ENCODE peak calls at places on chromosomes 12 and 14, in nine cellular contexts. K is hypothalamus, Z is RKO, J is cerebellar cortex, T is putamen, L is HFFc6, R is WTC11, V is B cell, P is head of caudate nucleus. X is an unnamed sample.

GRCh38 chr12:67741234-67741633 is 92.7 kb downstream of the DYRK2 start:
- DNase-seq in T (no peak), Z (no peak), P (no peak), K (no peak), L (no peak), J (no peak), R (no peak), V (no peak), X (no peak)

GRCh38 chr12:32896438-32897275 is at the start of gene PKP2:
- DNase-seq in J (peak; percentile 64), K (no peak), R (peak; percentile 85), Z (peak; percentile 61), T (no peak), P (no peak), L (no peak), V (peak; percentile 25), X (no peak)

GRCh38 chr12:20555015-20555414 is 140.1 kb upstream of the SLCO1C1 start:
- DNase-seq in P (no peak), R (no peak), J (no peak), Z (no peak), L (no peak), T (no peak), K (no peak), V (no peak), X (no peak)

GRCh38 chr12:108616941-108617858 is 16.5 kb downstream of the SELPLG start:
- DNase-seq in T (no peak), L (no peak), P (peak; percentile 33), K (no peak), R (no peak), J (no peak), V (peak; percentile 87), Z (no peak), X (peak; percentile 93)

GRCh38 chr12:48618541-48618940 is 48.7 kb upstream of the LALBA start:
- DNase-seq in Z (peak; percentile 75), V (peak; percentile 77), K (peak; percentile 67), J (peak; percentile 84), P (peak; percentile 75), R (peak; percentile 81), T (peak; percentile 65), L (peak; percentile 65), X (peak; percentile 41)

GRCh38 chr12:131754184-131754583 is 43.3 kb downstream of the SFSWAP start:
- DNase-seq in J (no peak), R (no peak), V (no peak), Z (no peak), T (no peak), P (no peak), L (no peak), K (no peak), X (no peak)

GRCh38 chr12:63068857-63069442 is 82.1 kb downstream of the AVPR1A start:
- DNase-seq in P (no peak), V (no peak), K (no peak), Z (peak; percentile 78), L (peak; percentile 68), R (no peak), J (peak; percentile 82), T (peak; percentile 34), X (no peak)

GRCh38 chr14:72495668-72496067 is 398.2 kb downstream of the DPF3 start:
- DNase-seq in V (no peak), Z (no peak), K (no peak), P (no peak), T (no peak), J (no peak), L (no peak), R (no peak), X (no peak)

GRCh38 chr12:54603173-54603814 is 14.8 kb upstream of the PPP1R1A start:
- DNase-seq in Z (peak; percentile 84), V (peak; percentile 71), P (peak; percentile 57), R (peak; percentile 75), L (peak; percentile 65), K (peak; percentile 43), T (peak; percentile 46), J (peak; percentile 84), X (peak; percentile 21)

GRCh38 chr12:57470970-57471656 is 8.6 kb downstream of the ARHGAP9 start:
- DNase-seq in V (no peak), P (no peak), L (no peak), R (no peak), J (no peak), Z (no peak), T (no peak), K (no peak), X (no peak)

GRCh38 chr14:96811265-96811664 is 14.1 kb downstream of the VRK1 start:
- DNase-seq in L (peak; percentile 84), Z (peak; percentile 26), J (no peak), R (no peak), K (no peak), T (no peak), V (no peak), P (no peak), X (no peak)

GRCh38 chr14:95536036-95536577 is 1.3 kb downstream of the GLRX5 start:
- DNase-seq in J (no peak), V (no peak), T (no peak), P (no peak), K (no peak), L (no peak), Z (peak; percentile 25), R (no peak), X (no peak)

GRCh38 chr14:75295491-75296338 is 17.1 kb downstream of the FOS start:
- DNase-seq in V (peak; percentile 83), J (peak; percentile 76), R (peak; percentile 90), P (peak; percentile 85), K (peak; percentile 83), L (peak; percentile 54), Z (peak; percentile 83), T (peak; percentile 80), X (no peak)

GRCh38 chr12:69097619-69098368 is 141.6 kb upstream of the CPSF6 start:
- DNase-seq in Z (no peak), P (no peak), V (no peak), J (no peak), R (no peak), K (no peak), L (peak; percentile 8), T (no peak), X (no peak)

GRCh38 chr12:29428630-29429029 is 47.7 kb upstream of the ERGIC2 start:
- DNase-seq in P (no peak), T (no peak), Z (peak; percentile 86), R (no peak), K (no peak), J (no peak), L (peak; percentile 35), V (no peak), X (peak; percentile 34)

GRCh38 chr14:100888789-100889315 is 14.7 kb downstream of the RTL1 start:
- DNase-seq in R (no peak), J (no peak), V (no peak), K (no peak), T (no peak), Z (no peak), L (no peak), P (no peak), X (no peak)

GRCh38 chr14:103989034-103989433 is 46.7 kb upstream of the RD3L start:
- DNase-seq in V (no peak), P (no peak), Z (no peak), L (no peak), T (no peak), R (no peak), K (no peak), J (no peak), X (no peak)

GRCh38 chr12:50101663-50102062 is 2.1 kb upstream of the GPD1 start:
- DNase-seq in P (no peak), K (peak; percentile 22), T (no peak), V (no peak), R (peak; percentile 32), J (peak; percentile 65), Z (peak; percentile 78), L (peak; percentile 51), X (no peak)

GRCh38 chr12:2212971-2213869 is 160.4 kb downstream of the CACNA1C start:
- DNase-seq in J (peak; percentile 87), T (peak; percentile 69), V (no peak), P (peak; percentile 53), Z (no peak), R (no peak), L (no peak), K (peak; percentile 33), X (no peak)

GRCh38 chr14:100328495-100329163 is 5.5 kb downstream of the SLC25A47 start:
- DNase-seq in T (no peak), Z (no peak), J (no peak), R (no peak), P (no peak), L (no peak), K (no peak), V (no peak), X (no peak)

GRCh38 chr12:113346387-113346786 is 11.5 kb upstream of the SLC8B1 start:
- DNase-seq in P (no peak), Z (no peak), R (no peak), J (no peak), L (no peak), K (no peak), V (no peak), T (no peak), X (no peak)

GRCh38 chr14:54652188-54652889 is 85.4 kb downstream of the SAMD4A start:
- DNase-seq in J (peak; percentile 62), L (peak; percentile 99), P (no peak), K (no peak), V (no peak), Z (peak; percentile 96), T (no peak), R (peak; percentile 59), X (no peak)

GRCh38 chr12:54358945-54359761 is 5.1 kb downstream of the GPR84 start:
- DNase-seq in T (peak; percentile 99), V (peak; percentile 93), Z (peak; percentile 99), R (peak; percentile 96), L (peak; percentile 99), P (peak; percentile 98), K (peak; percentile 98), J (peak; percentile 100), X (peak; percentile 97)

GRCh38 chr12:39764944-39765560 is 145.4 kb upstream of the ABCD2 start:
- DNase-seq in R (no peak), T (peak; percentile 25), K (no peak), Z (peak; percentile 71), P (no peak), J (peak; percentile 56), L (peak; percentile 18), V (peak; percentile 24), X (no peak)

GRCh38 chr12:53221203-53222076 is 10.6 kb downstream of the RARG start:
- DNase-seq in R (peak; percentile 89), L (no peak), T (peak; percentile 64), P (peak; percentile 80), V (peak; percentile 75), K (peak; percentile 57), J (no peak), Z (peak; percentile 60), X (no peak)

GRCh38 chr12:52310622-52311281 is 10.4 kb downstream of the KRT83 start:
- DNase-seq in Z (no peak), K (no peak), V (no peak), J (no peak), P (no peak), R (no peak), T (no peak), L (peak; percentile 71), X (no peak)

GRCh38 chr14:88322505-88323085 is 474 bp downstream of the KCNK10 start:
- DNase-seq in J (peak; percentile 64), Z (no peak), V (no peak), R (no peak), K (peak; percentile 29), P (peak; percentile 27), L (no peak), T (no peak), X (no peak)

GRCh38 chr12:6823161-6824084 is 1.8 kb downstream of the GPR162 start:
- DNase-seq in Z (no peak), P (no peak), J (peak; percentile 36), T (no peak), K (no peak), L (no peak), R (no peak), V (no peak), X (no peak)

GRCh38 chr12:47080725-47081502 is 1.2 kb upstream of the AMIGO2 start:
- DNase-seq in T (no peak), J (no peak), P (no peak), V (peak; percentile 65), L (no peak), K (peak; percentile 23), Z (no peak), R (peak; percentile 39), X (no peak)

GRCh38 chr12:4908694-4909396 is 860 bp upstream of the KCNA1 start:
- DNase-seq in T (peak; percentile 67), P (peak; percentile 66), R (peak; percentile 85), K (peak; percentile 40), J (peak; percentile 63), L (no peak), Z (no peak), V (peak; percentile 27), X (no peak)

GRCh38 chr14:32244404-32244803 is 41.3 kb upstream of the RNU6-8 start:
- DNase-seq in T (no peak), R (no peak), L (no peak), V (peak; percentile 11), Z (no peak), J (no peak), P (no peak), K (no peak), X (no peak)